ENCODE peak calls at places on chromosomes 13 and 19, in ten cellular contexts. D is uterus; G is adrenal gland; Y is T-helper 22 cell; Q is stimulated activated CD4-positive, alpha-beta T cell treated with anti-CD3 and anti-CD28 coated beads, Interleukin-2, amount 100 ng/mL, for 48 hours; S is NCI-H82; Z is neural crest cell; J is HTR-8/SVneo; E is CD4-positive, alpha-beta T cell; N is bronchial epithelial cell. R is an unnamed sample.
A peak's percentile ranks its signal among the peaks of the same experiment; 100 is the strongest.

GRCh38 chr19:8194528-8195275 is 14.5 kb upstream of the CERS4 start:
- DNase-seq in N (no peak), D (no peak), S (no peak), Y (peak; percentile 23), E (no peak), J (no peak), Q (no peak), Z (no peak), G (no peak), R (no peak)

GRCh38 chr13:44302233-44302632 is 71.4 kb upstream of the SERP2 start:
- DNase-seq in Q (no peak), G (no peak), N (peak; percentile 89), D (no peak), J (no peak), Z (no peak), E (no peak), Y (no peak), S (no peak), R (no peak)

GRCh38 chr13:91647361-91647970 is 249.0 kb downstream of the GPC5 start:
- DNase-seq in Q (no peak), Y (no peak), N (no peak), G (peak; percentile 16), S (peak; percentile 68), D (no peak), Z (peak; percentile 14), J (no peak), E (no peak), R (peak; percentile 27)

GRCh38 chr13:101267656-101268055 is 148.7 kb downstream of the NALCN start:
- DNase-seq in E (no peak), N (peak; percentile 27), Q (no peak), J (no peak), Z (no peak), S (no peak), Y (no peak), G (no peak), D (no peak), R (no peak)

GRCh38 chr19:3125900-3126524 is 9.8 kb upstream of the GNA15 start:
- DNase-seq in Q (peak; percentile 84), Z (peak; percentile 70), G (peak; percentile 61), J (peak; percentile 53), N (peak; percentile 38), S (peak; percentile 74), E (peak; percentile 72), D (peak; percentile 43), Y (peak; percentile 44), R (peak; percentile 33)

GRCh38 chr13:99289265-99289664 is 17.9 kb downstream of the GPR183 start:
- DNase-seq in Q (no peak), J (no peak), D (no peak), E (no peak), Y (no peak), S (peak; percentile 18), N (no peak), G (no peak), Z (no peak), R (no peak)

GRCh38 chr13:98214008-98214643 is 37.1 kb upstream of the RNF113B start:
- DNase-seq in Y (no peak), N (peak; percentile 50), D (peak; percentile 56), E (no peak), Q (no peak), S (no peak), Z (peak; percentile 9), G (no peak), J (no peak), R (no peak)

GRCh38 chr13:48818495-48818961 is 157.2 kb upstream of the FNDC3A start:
- DNase-seq in Z (no peak), G (peak; percentile 32), N (peak; percentile 88), Y (no peak), D (no peak), Q (no peak), E (no peak), S (no peak), J (peak; percentile 41), R (peak; percentile 47)

GRCh38 chr13:113155201-113155600 is 3.2 kb upstream of the PROZ start:
- DNase-seq in D (no peak), Z (no peak), Y (no peak), N (no peak), Q (no peak), E (no peak), G (no peak), J (no peak), S (no peak), R (no peak)